ENCODE peak calls at places on chromosomes 6 and 20, in nine cellular contexts. One of them, this sample, is unnamed.

GRCh38 chr20:35600176-35600995 is 15.2 kb upstream of the SPAG4 start:
- DNase-seq in cardiac septum: no peak
- DNase-seq in endothelial cell: no peak
- DNase-seq in thoracic aorta: no peak
- DNase-seq in HCEC 1CT: no peak
- DNase-seq in HS-5: no peak
- DNase-seq in DMS153: no peak
- DNase-seq in AG09319: no peak
- DNase-seq in effector memory CD4-positive, alpha-beta T cell: no peak
- DNase-seq in this sample: no peak

GRCh38 chr20:61649105-61649878 is 397.2 kb downstream of the CDH4 start:
- DNase-seq in AG09319: no peak
- DNase-seq in effector memory CD4-positive, alpha-beta T cell: no peak
- DNase-seq in thoracic aorta: no peak
- DNase-seq in DMS153: no peak
- DNase-seq in endothelial cell: no peak
- DNase-seq in HCEC 1CT: no peak
- DNase-seq in cardiac septum: no peak
- DNase-seq in HS-5: no peak
- DNase-seq in this sample: no peak

GRCh38 chr6:107264357-107264831 is 149.1 kb upstream of the BEND3 start:
- DNase-seq in AG09319: no peak
- DNase-seq in DMS153: peak
- DNase-seq in HS-5: no peak
- DNase-seq in endothelial cell: no peak
- DNase-seq in thoracic aorta: no peak
- DNase-seq in HCEC 1CT: peak
- DNase-seq in cardiac septum: no peak
- DNase-seq in effector memory CD4-positive, alpha-beta T cell: no peak
- DNase-seq in this sample: no peak

GRCh38 chr6:116072368-116072767 is 11.7 kb upstream of the FRK start:
- DNase-seq in HCEC 1CT: no peak
- DNase-seq in HS-5: no peak
- DNase-seq in DMS153: no peak
- DNase-seq in cardiac septum: no peak
- DNase-seq in effector memory CD4-positive, alpha-beta T cell: no peak
- DNase-seq in thoracic aorta: no peak
- DNase-seq in AG09319: no peak
- DNase-seq in endothelial cell: peak
- DNase-seq in this sample: no peak

GRCh38 chr20:38304845-38305447 is 990 bp downstream of the BPI start:
- DNase-seq in thoracic aorta: no peak
- DNase-seq in HCEC 1CT: peak
- DNase-seq in AG09319: no peak
- DNase-seq in cardiac septum: peak
- DNase-seq in HS-5: no peak
- DNase-seq in effector memory CD4-positive, alpha-beta T cell: no peak
- DNase-seq in endothelial cell: peak
- DNase-seq in DMS153: no peak
- DNase-seq in this sample: no peak

GRCh38 chr6:16770701-16771569 is 9.7 kb upstream of the ATXN1 start:
- DNase-seq in effector memory CD4-positive, alpha-beta T cell: peak
- DNase-seq in cardiac septum: peak
- DNase-seq in DMS153: peak
- DNase-seq in HCEC 1CT: peak
- DNase-seq in AG09319: peak
- DNase-seq in HS-5: no peak
- DNase-seq in endothelial cell: peak
- DNase-seq in thoracic aorta: peak
- DNase-seq in this sample: peak

GRCh38 chr6:107075951-107076381 is 39.3 kb downstream of the BEND3 start:
- DNase-seq in AG09319: no peak
- DNase-seq in HCEC 1CT: peak
- DNase-seq in effector memory CD4-positive, alpha-beta T cell: no peak
- DNase-seq in thoracic aorta: no peak
- DNase-seq in cardiac septum: no peak
- DNase-seq in endothelial cell: no peak
- DNase-seq in DMS153: no peak
- DNase-seq in HS-5: no peak
- DNase-seq in this sample: no peak

GRCh38 chr6:69861986-69862385 is 4.4 kb upstream of the COL19A1 start:
- DNase-seq in DMS153: no peak
- DNase-seq in endothelial cell: no peak
- DNase-seq in thoracic aorta: no peak
- DNase-seq in HS-5: no peak
- DNase-seq in cardiac septum: no peak
- DNase-seq in effector memory CD4-positive, alpha-beta T cell: no peak
- DNase-seq in AG09319: no peak
- DNase-seq in HCEC 1CT: no peak
- DNase-seq in this sample: no peak

GRCh38 chr6:16206595-16207037 is 31.8 kb upstream of the GMPR start:
- DNase-seq in effector memory CD4-positive, alpha-beta T cell: no peak
- DNase-seq in cardiac septum: no peak
- DNase-seq in HS-5: peak
- DNase-seq in endothelial cell: peak
- DNase-seq in HCEC 1CT: peak
- DNase-seq in thoracic aorta: peak
- DNase-seq in DMS153: peak
- DNase-seq in AG09319: peak
- DNase-seq in this sample: peak

GRCh38 chr20:19047040-19047950 is 165.1 kb upstream of the SLC24A3 start:
- DNase-seq in cardiac septum: no peak
- DNase-seq in DMS153: no peak
- DNase-seq in endothelial cell: no peak
- DNase-seq in HCEC 1CT: no peak
- DNase-seq in HS-5: no peak
- DNase-seq in AG09319: no peak
- DNase-seq in thoracic aorta: no peak
- DNase-seq in effector memory CD4-positive, alpha-beta T cell: no peak
- DNase-seq in this sample: no peak

GRCh38 chr20:59459586-59459985 is 144.8 kb upstream of the PHACTR3 start:
- DNase-seq in HS-5: no peak
- DNase-seq in AG09319: no peak
- DNase-seq in DMS153: no peak
- DNase-seq in cardiac septum: peak
- DNase-seq in endothelial cell: no peak
- DNase-seq in HCEC 1CT: no peak
- DNase-seq in effector memory CD4-positive, alpha-beta T cell: no peak
- DNase-seq in thoracic aorta: no peak
- DNase-seq in this sample: no peak

GRCh38 chr20:41734506-41734945 is 116.3 kb upstream of the CHD6 start:
- DNase-seq in thoracic aorta: no peak
- DNase-seq in endothelial cell: peak
- DNase-seq in AG09319: no peak
- DNase-seq in effector memory CD4-positive, alpha-beta T cell: no peak
- DNase-seq in HCEC 1CT: peak
- DNase-seq in DMS153: peak
- DNase-seq in cardiac septum: no peak
- DNase-seq in HS-5: no peak
- DNase-seq in this sample: peak

GRCh38 chr20:24106155-24106800 is 117.7 kb upstream of the GGTLC1 start:
- DNase-seq in thoracic aorta: no peak
- DNase-seq in endothelial cell: no peak
- DNase-seq in HS-5: no peak
- DNase-seq in cardiac septum: no peak
- DNase-seq in effector memory CD4-positive, alpha-beta T cell: no peak
- DNase-seq in DMS153: no peak
- DNase-seq in HCEC 1CT: no peak
- DNase-seq in AG09319: no peak
- DNase-seq in this sample: no peak

GRCh38 chr6:130076512-130076911 is 58.1 kb downstream of the L3MBTL3 start:
- DNase-seq in endothelial cell: no peak
- DNase-seq in effector memory CD4-positive, alpha-beta T cell: no peak
- DNase-seq in thoracic aorta: no peak
- DNase-seq in HCEC 1CT: no peak
- DNase-seq in DMS153: no peak
- DNase-seq in HS-5: no peak
- DNase-seq in AG09319: no peak
- DNase-seq in cardiac septum: no peak
- DNase-seq in this sample: no peak

GRCh38 chr20:59752704-59753460 is 148.5 kb downstream of the PHACTR3 start:
- DNase-seq in DMS153: no peak
- DNase-seq in HS-5: no peak
- DNase-seq in HCEC 1CT: no peak
- DNase-seq in effector memory CD4-positive, alpha-beta T cell: no peak
- DNase-seq in AG09319: no peak
- DNase-seq in cardiac septum: no peak
- DNase-seq in thoracic aorta: no peak
- DNase-seq in endothelial cell: no peak
- DNase-seq in this sample: no peak

GRCh38 chr6:12339022-12339421 is 48.9 kb downstream of the EDN1 start:
- DNase-seq in HS-5: no peak
- DNase-seq in effector memory CD4-positive, alpha-beta T cell: no peak
- DNase-seq in HCEC 1CT: no peak
- DNase-seq in thoracic aorta: no peak
- DNase-seq in DMS153: no peak
- DNase-seq in cardiac septum: no peak
- DNase-seq in endothelial cell: no peak
- DNase-seq in AG09319: no peak
- DNase-seq in this sample: no peak

GRCh38 chr20:62355527-62356142 is 11.5 kb downstream of the LAMA5 start:
- DNase-seq in HS-5: no peak
- DNase-seq in thoracic aorta: no peak
- DNase-seq in DMS153: no peak
- DNase-seq in endothelial cell: no peak
- DNase-seq in cardiac septum: no peak
- DNase-seq in HCEC 1CT: no peak
- DNase-seq in effector memory CD4-positive, alpha-beta T cell: no peak
- DNase-seq in AG09319: no peak
- DNase-seq in this sample: no peak

GRCh38 chr6:6629416-6629815 is 40.9 kb downstream of the LY86 start:
- DNase-seq in HS-5: no peak
- DNase-seq in effector memory CD4-positive, alpha-beta T cell: no peak
- DNase-seq in HCEC 1CT: no peak
- DNase-seq in DMS153: no peak
- DNase-seq in AG09319: no peak
- DNase-seq in endothelial cell: no peak
- DNase-seq in thoracic aorta: no peak
- DNase-seq in cardiac septum: no peak
- DNase-seq in this sample: no peak

GRCh38 chr6:1404066-1404712 is 14.8 kb downstream of the FOXF2 start:
- DNase-seq in endothelial cell: no peak
- DNase-seq in HCEC 1CT: peak
- DNase-seq in HS-5: no peak
- DNase-seq in effector memory CD4-positive, alpha-beta T cell: no peak
- DNase-seq in AG09319: no peak
- DNase-seq in DMS153: no peak
- DNase-seq in thoracic aorta: no peak
- DNase-seq in cardiac septum: peak
- DNase-seq in this sample: no peak

This sample was measured in T follicular helper cell.